ENCODE peak calls at places on chromosomes 2 and 18, in nine cellular contexts. R, D, N, I, O, L, A, Y and H are unnamed samples.

GRCh38 chr2:45008296-45009129 is 739 bp downstream of the SIX2 start:
- DNase-seq in R (no peak), D (no peak), N (no peak), I (peak), O (no peak), L (no peak), A (peak), Y (no peak), H (no peak)

GRCh38 chr2:168758970-168759820 is 43.2 kb upstream of the NOSTRIN start:
- DNase-seq in R (no peak), D (peak), N (no peak), I (peak), O (no peak), L (no peak), A (peak), Y (peak), H (no peak)

GRCh38 chr2:26484579-26484978 is 6.7 kb upstream of the OTOF start:
- DNase-seq in R (no peak), D (no peak), N (no peak), I (no peak), O (no peak), L (no peak), A (no peak), Y (no peak), H (no peak)

GRCh38 chr2:74524005-74524404 is 2.0 kb downstream of the DQX1 start:
- DNase-seq in R (no peak), D (no peak), N (no peak), I (no peak), O (no peak), L (no peak), A (no peak), Y (no peak), H (no peak)

GRCh38 chr18:79545714-79546113 is 133.9 kb upstream of the CTDP1 start:
- DNase-seq in R (no peak), D (no peak), N (no peak), I (no peak), O (no peak), L (no peak), A (no peak), Y (no peak), H (no peak)

GRCh38 chr2:172172513-172173217 is 70.0 kb upstream of the DLX2 start:
- DNase-seq in R (peak), D (peak), N (peak), I (peak), O (peak), L (peak), A (peak), Y (no peak), H (no peak)

GRCh38 chr18:79679552-79680099 is at the start of gene CTDP1:
- DNase-seq in R (peak), D (peak), N (peak), I (peak), O (peak), L (peak), A (peak), Y (peak), H (peak)

GRCh38 chr2:101704046-101704466 is 6.5 kb downstream of the MAP4K4 start:
- DNase-seq in R (no peak), D (no peak), N (peak), I (no peak), O (no peak), L (no peak), A (no peak), Y (peak), H (no peak)

GRCh38 chr2:127025357-127026062 is 81.4 kb downstream of the BIN1 start:
- DNase-seq in R (peak), D (peak), N (peak), I (peak), O (peak), L (peak), A (peak), Y (peak), H (no peak)

GRCh38 chr2:140842110-140842509 is 1288.7 kb downstream of the LRP1B start:
- DNase-seq in R (no peak), D (no peak), N (no peak), I (no peak), O (no peak), L (no peak), A (no peak), Y (no peak), H (no peak)